ENCODE peak calls at places on chromosome 18, in four cellular contexts. One of them, this sample, is unnamed.

GRCh38 chr18:2540575-2540974 is 30.7 kb downstream of the METTL4 start:
- DNase-seq in GM23248: no peak
- DNase-seq in HCT116: no peak
- DNase-seq in A673: no peak
- DNase-seq in this sample: no peak

GRCh38 chr18:63831080-63831788 is 56.0 kb downstream of the SERPINB7 start:
- DNase-seq in GM23248: peak
- DNase-seq in A673: no peak
- DNase-seq in HCT116: no peak
- DNase-seq in this sample: no peak

GRCh38 chr18:35515460-35516130 is 17.8 kb upstream of the INO80C start:
- DNase-seq in A673: peak
- DNase-seq in HCT116: no peak
- DNase-seq in GM23248: peak
- DNase-seq in this sample: no peak

GRCh38 chr18:31233550-31234306 is 71.1 kb upstream of the DSC1 start:
- DNase-seq in HCT116: no peak
- DNase-seq in A673: no peak
- DNase-seq in GM23248: no peak
- DNase-seq in this sample: no peak

GRCh38 chr18:26792661-26793060 is 72.8 kb downstream of the AQP4 start:
- DNase-seq in HCT116: no peak
- DNase-seq in A673: no peak
- DNase-seq in GM23248: peak
- DNase-seq in this sample: no peak

GRCh38 chr18:79637921-79638855 is 41.4 kb upstream of the CTDP1 start:
- DNase-seq in GM23248: peak
- DNase-seq in A673: no peak
- DNase-seq in HCT116: no peak
- DNase-seq in this sample: no peak

GRCh38 chr18:21117385-21118135 is 5.9 kb upstream of the ROCK1 start:
- DNase-seq in GM23248: peak
- DNase-seq in A673: peak
- DNase-seq in HCT116: no peak
- DNase-seq in this sample: peak

GRCh38 chr18:24396082-24396623 is 1.5 kb downstream of the OSBPL1A start:
- DNase-seq in A673: no peak
- DNase-seq in GM23248: peak
- DNase-seq in HCT116: no peak
- DNase-seq in this sample: no peak

GRCh38 chr18:79133724-79134123 is 64.5 kb downstream of the ATP9B start:
- DNase-seq in GM23248: no peak
- DNase-seq in A673: no peak
- DNase-seq in HCT116: no peak
- DNase-seq in this sample: no peak

GRCh38 chr18:7084766-7085080 is 32.9 kb downstream of the LAMA1 start:
- DNase-seq in HCT116: no peak
- DNase-seq in A673: no peak
- DNase-seq in GM23248: peak
- DNase-seq in this sample: no peak

GRCh38 chr18:62505669-62506494 is 16.9 kb upstream of the ZCCHC2 start:
- DNase-seq in HCT116: no peak
- DNase-seq in A673: no peak
- DNase-seq in GM23248: peak
- DNase-seq in this sample: no peak

GRCh38 chr18:10462597-10462996 is 8.2 kb downstream of the APCDD1 start:
- DNase-seq in A673: peak
- DNase-seq in GM23248: no peak
- DNase-seq in HCT116: no peak
- DNase-seq in this sample: no peak

DNA sequence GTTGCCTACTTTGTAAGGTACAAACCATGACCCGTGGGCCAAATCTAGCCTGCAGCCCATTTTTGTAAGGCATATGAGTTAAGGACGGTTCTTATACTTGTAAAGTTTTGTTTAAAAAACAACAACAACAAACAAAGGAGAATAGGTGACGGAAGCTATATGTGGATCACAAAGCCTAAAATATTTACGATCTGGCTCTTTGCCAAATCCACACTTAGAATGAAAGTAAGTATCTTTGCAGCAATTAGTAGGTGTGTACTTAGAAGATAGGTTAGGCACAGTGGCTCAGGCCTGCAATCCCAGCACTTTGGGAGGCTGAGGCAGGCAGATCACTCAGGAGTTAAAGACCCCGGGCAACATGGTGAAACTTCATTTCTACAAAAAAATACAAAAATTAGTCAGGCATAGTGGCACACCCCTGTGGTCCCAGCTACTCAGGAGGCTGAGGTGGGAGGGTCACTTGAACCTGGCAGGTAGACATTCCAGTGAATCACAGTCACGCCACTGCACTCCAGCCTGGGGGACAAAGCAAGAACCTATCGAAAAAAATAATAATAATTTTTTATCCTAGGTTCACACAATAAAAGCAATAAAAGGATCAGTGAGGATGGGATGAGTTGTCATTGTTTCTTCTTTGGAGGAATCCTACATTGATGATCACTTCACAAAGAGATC is 57.8 kb upstream of the CTAGE1 start:
- DNase-seq in GM23248: no peak
- DNase-seq in A673: no peak
- DNase-seq in HCT116: no peak
- DNase-seq in this sample: no peak
- TF ChIP-seq EZH2 in GM23248: no peak
- TF ChIP-seq EZH2 in A673: no peak
- TF ChIP-seq EZH2 in HCT116: no peak
- TF ChIP-seq EZH2 in this sample: no peak

DNA sequence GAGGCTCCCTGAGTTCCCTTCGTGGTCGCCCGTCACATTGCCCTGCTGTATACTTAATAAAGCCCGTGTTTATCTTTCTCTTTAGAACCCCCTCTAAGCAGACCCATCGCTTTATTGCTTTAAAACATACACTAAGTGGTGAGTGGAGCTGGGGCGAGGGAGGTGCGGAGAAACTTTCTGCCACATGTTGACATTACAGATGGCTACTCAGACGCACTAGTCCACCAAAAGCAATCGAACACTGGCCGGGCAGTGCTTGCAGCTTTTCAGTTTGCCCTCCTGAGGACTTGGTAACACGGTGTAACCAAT is 859 bp upstream of the COLEC12 start:
- DNase-seq in GM23248: no peak
- DNase-seq in A673: no peak
- DNase-seq in HCT116: no peak
- DNase-seq in this sample: no peak
- TF ChIP-seq EZH2 in GM23248: no peak
- TF ChIP-seq EZH2 in A673: no peak
- TF ChIP-seq EZH2 in HCT116: no peak
- TF ChIP-seq EZH2 in this sample: no peak

GRCh38 chr18:72543362-72544055 is 633 bp downstream of the CBLN2 start:
- DNase-seq in A673: peak
- DNase-seq in HCT116: no peak
- DNase-seq in GM23248: peak
- DNase-seq in this sample: no peak
- TF ChIP-seq EZH2 in A673: no peak
- TF ChIP-seq EZH2 in HCT116: no peak
- TF ChIP-seq EZH2 in GM23248: no peak
- TF ChIP-seq EZH2 in this sample: peak

DNA sequence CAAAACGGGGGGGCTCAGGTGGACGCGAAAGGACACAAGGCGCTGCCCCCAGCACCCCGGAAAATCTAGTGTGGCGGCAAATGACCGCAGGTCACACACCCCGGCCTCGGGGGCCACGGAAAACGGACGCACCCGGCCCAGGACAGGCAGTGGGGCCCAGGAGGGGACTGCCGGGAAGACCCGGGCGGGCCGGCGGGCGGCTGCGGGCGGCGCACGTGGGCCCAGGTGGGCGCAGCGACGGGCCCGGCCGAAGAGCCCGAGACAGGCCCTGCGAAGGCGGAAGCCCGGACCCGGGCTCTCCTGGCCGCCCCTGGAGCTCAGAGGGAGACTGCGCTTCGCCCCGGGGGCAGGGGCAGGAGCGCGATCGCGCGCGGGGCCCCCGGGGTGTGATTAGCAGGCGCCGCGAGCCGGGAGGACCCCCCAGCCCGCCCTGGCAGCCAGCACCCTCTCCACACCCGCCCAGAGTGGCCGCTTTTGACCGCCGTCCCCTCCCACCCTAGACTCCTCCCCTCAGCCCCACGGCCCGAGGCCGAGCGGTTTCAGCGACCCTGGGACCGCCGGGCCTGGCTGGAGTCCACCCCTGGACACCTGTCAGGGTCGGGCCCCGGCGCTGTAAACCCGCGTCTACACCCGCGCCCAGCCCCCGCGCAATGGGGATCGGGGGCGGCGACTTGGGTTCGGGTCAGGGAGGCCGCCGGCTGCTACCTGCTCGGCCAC is 773 bp downstream of the MBP start:
- DNase-seq in HCT116: no peak
- DNase-seq in A673: no peak
- DNase-seq in GM23248: peak
- DNase-seq in this sample: peak
- TF ChIP-seq EZH2 in HCT116: no peak
- TF ChIP-seq EZH2 in A673: peak
- TF ChIP-seq EZH2 in GM23248: no peak
- TF ChIP-seq EZH2 in this sample: no peak

GRCh38 chr18:45755936-45756335 is 32.0 kb downstream of the SLC14A1 start:
- DNase-seq in HCT116: no peak
- DNase-seq in A673: peak
- DNase-seq in GM23248: peak
- DNase-seq in this sample: peak
- TF ChIP-seq EZH2 in HCT116: no peak
- TF ChIP-seq EZH2 in A673: no peak
- TF ChIP-seq EZH2 in GM23248: no peak
- TF ChIP-seq EZH2 in this sample: no peak

This sample was measured in hepatocyte.